ENCODE peak calls at places on chromosomes 6 and 20, in nine cellular contexts. J, T, K, S, Y, A, L, Q and F are unnamed samples.

GRCh38 chr20:25139061-25139705 is 56.3 kb upstream of the ENTPD6 start:
- DNase-seq in J (no peak), T (peak), K (no peak), S (no peak), Y (no peak), A (no peak), L (no peak), Q (no peak), F (no peak)

GRCh38 chr20:49279677-49280462 is 2.0 kb upstream of the ZNFX1 start:
- DNase-seq in J (no peak), T (no peak), K (no peak), S (no peak), Y (no peak), A (no peak), L (no peak), Q (no peak), F (no peak)

GRCh38 chr6:29976588-29977424 is 34.5 kb downstream of the HLA-A start:
- DNase-seq in J (no peak), T (peak), K (peak), S (peak), Y (peak), A (peak), L (peak), Q (peak), F (peak)

GRCh38 chr20:32535953-32536823 is 48.9 kb downstream of the NOL4L start:
- DNase-seq in J (peak), T (peak), K (peak), S (no peak), Y (peak), A (peak), L (no peak), Q (no peak), F (peak)

GRCh38 chr6:166957087-166957804 is 896 bp upstream of the RNASET2 start:
- DNase-seq in J (peak), T (no peak), K (peak), S (no peak), Y (peak), A (peak), L (peak), Q (no peak), F (peak)

GRCh38 chr20:62938105-62938888 is at the start of gene GID8:
- DNase-seq in J (no peak), T (no peak), K (peak), S (no peak), Y (peak), A (peak), L (no peak), Q (no peak), F (peak)

GRCh38 chr20:4787069-4787468 is 65.4 kb downstream of the PRND start:
- DNase-seq in J (no peak), T (no peak), K (no peak), S (no peak), Y (no peak), A (no peak), L (no peak), Q (no peak), F (no peak)

GRCh38 chr6:106808758-106809157 is 165.8 kb downstream of the CD24 start:
- DNase-seq in J (no peak), T (no peak), K (no peak), S (no peak), Y (no peak), A (no peak), L (no peak), Q (no peak), F (no peak)

GRCh38 chr6:33577106-33577535 is 3.0 kb downstream of the BAK1 start:
- DNase-seq in J (no peak), T (no peak), K (peak), S (no peak), Y (no peak), A (peak), L (no peak), Q (no peak), F (peak)

GRCh38 chr20:18039063-18039462 is 18.7 kb downstream of the OVOL2 start:
- DNase-seq in J (no peak), T (no peak), K (no peak), S (no peak), Y (no peak), A (no peak), L (no peak), Q (no peak), F (no peak)

GRCh38 chr6:38262609-38263008 is 377.1 kb downstream of the BTBD9 start:
- DNase-seq in J (no peak), T (no peak), K (no peak), S (no peak), Y (no peak), A (no peak), L (no peak), Q (no peak), F (no peak)

GRCh38 chr6:27296106-27296783 is 15.8 kb downstream of the POM121L2 start:
- DNase-seq in J (no peak), T (peak), K (no peak), S (no peak), Y (no peak), A (no peak), L (no peak), Q (no peak), F (no peak)

GRCh38 chr6:4402477-4402976 is 267.2 kb upstream of the ECI2 start:
- DNase-seq in J (no peak), T (no peak), K (no peak), S (no peak), Y (no peak), A (no peak), L (no peak), Q (no peak), F (peak)

GRCh38 chr6:4313044-4313686 is 177.8 kb upstream of the ECI2 start:
- DNase-seq in J (no peak), T (peak), K (no peak), S (no peak), Y (no peak), A (peak), L (no peak), Q (no peak), F (peak)

GRCh38 chr6:53466257-53466656 is 78.6 kb downstream of the GCLC start:
- DNase-seq in J (no peak), T (no peak), K (no peak), S (no peak), Y (no peak), A (no peak), L (no peak), Q (no peak), F (no peak)

GRCh38 chr6:3518356-3518841 is 61.5 kb upstream of the SLC22A23 start:
- DNase-seq in J (no peak), T (peak), K (no peak), S (no peak), Y (no peak), A (peak), L (no peak), Q (peak), F (no peak)

GRCh38 chr6:98516869-98517268 is 317.5 kb upstream of the POU3F2 start:
- DNase-seq in J (no peak), T (no peak), K (no peak), S (no peak), Y (no peak), A (no peak), L (no peak), Q (no peak), F (no peak)

GRCh38 chr20:20737158-20737557 is 24.7 kb upstream of the RALGAPA2 start:
- DNase-seq in J (no peak), T (no peak), K (no peak), S (no peak), Y (no peak), A (no peak), L (no peak), Q (no peak), F (no peak)

GRCh38 chr6:87907521-87907920 is 140.1 kb upstream of the SPACA1 start:
- DNase-seq in J (no peak), T (no peak), K (no peak), S (peak), Y (no peak), A (no peak), L (no peak), Q (no peak), F (no peak)

GRCh38 chr6:1240766-1241165 is 71.1 kb upstream of the FOXQ1 start:
- DNase-seq in J (no peak), T (no peak), K (no peak), S (no peak), Y (no peak), A (no peak), L (no peak), Q (no peak), F (no peak)

GRCh38 chr6:37994238-37994637 is 174.7 kb downstream of the ZFAND3 start:
- DNase-seq in J (no peak), T (no peak), K (no peak), S (no peak), Y (no peak), A (no peak), L (no peak), Q (no peak), F (no peak)

GRCh38 chr20:57498425-57499400 is 26.2 kb downstream of the CTCFL start:
- DNase-seq in J (no peak), T (peak), K (no peak), S (no peak), Y (no peak), A (no peak), L (no peak), Q (no peak), F (no peak)

GRCh38 chr6:142612956-142613355 is 311.1 kb downstream of the ADGRG6 start:
- DNase-seq in J (no peak), T (no peak), K (no peak), S (no peak), Y (no peak), A (no peak), L (no peak), Q (no peak), F (no peak)

GRCh38 chr20:61430228-61430624 is 178.2 kb downstream of the CDH4 start:
- DNase-seq in J (no peak), T (no peak), K (no peak), S (no peak), Y (no peak), A (no peak), L (no peak), Q (no peak), F (no peak)

GRCh38 chr6:169263836-169264608 is 10.4 kb upstream of the THBS2 start:
- DNase-seq in J (no peak), T (no peak), K (peak), S (no peak), Y (no peak), A (peak), L (no peak), Q (no peak), F (peak)

GRCh38 chr6:9233686-9234085 is 798.3 kb upstream of the SLC35B3 start:
- DNase-seq in J (no peak), T (no peak), K (no peak), S (no peak), Y (no peak), A (no peak), L (no peak), Q (no peak), F (no peak)

GRCh38 chr20:61516398-61517208 is 264.5 kb downstream of the CDH4 start:
- DNase-seq in J (no peak), T (no peak), K (peak), S (no peak), Y (no peak), A (no peak), L (no peak), Q (no peak), F (no peak)

GRCh38 chr6:164749126-164749758 is 560.2 kb downstream of the C6orf118 start:
- DNase-seq in J (no peak), T (no peak), K (no peak), S (no peak), Y (no peak), A (no peak), L (no peak), Q (no peak), F (peak)

GRCh38 chr6:1602356-1602713 is 7.4 kb upstream of the FOXC1 start:
- DNase-seq in J (no peak), T (no peak), K (no peak), S (no peak), Y (no peak), A (no peak), L (no peak), Q (no peak), F (no peak)

GRCh38 chr6:155388546-155388945 is 67.1 kb downstream of the NOX3 start:
- DNase-seq in J (no peak), T (no peak), K (no peak), S (no peak), Y (no peak), A (no peak), L (no peak), Q (no peak), F (no peak)

GRCh38 chr6:88870728-88871330 is 92.6 kb downstream of the RNGTT start:
- DNase-seq in J (no peak), T (peak), K (no peak), S (peak), Y (peak), A (peak), L (no peak), Q (no peak), F (no peak)

GRCh38 chr20:57414867-57415592 is 23.8 kb downstream of the RBM38 start:
- DNase-seq in J (no peak), T (no peak), K (peak), S (no peak), Y (no peak), A (no peak), L (no peak), Q (no peak), F (no peak)

GRCh38 chr20:1555952-1556351 is 1.6 kb downstream of the SIRPD start:
- DNase-seq in J (no peak), T (no peak), K (no peak), S (no peak), Y (no peak), A (no peak), L (no peak), Q (no peak), F (no peak)

GRCh38 chr20:35828434-35828833 is 56.6 kb downstream of the PHF20 start:
- DNase-seq in J (no peak), T (no peak), K (no peak), S (no peak), Y (no peak), A (peak), L (no peak), Q (no peak), F (peak)

GRCh38 chr20:57777911-57778310 is 68.1 kb upstream of the PMEPA1 start:
- DNase-seq in J (no peak), T (no peak), K (no peak), S (no peak), Y (no peak), A (no peak), L (no peak), Q (no peak), F (no peak)

GRCh38 chr20:22962567-22963439 is 72.3 kb upstream of the SSTR4 start:
- DNase-seq in J (no peak), T (no peak), K (no peak), S (no peak), Y (no peak), A (no peak), L (no peak), Q (no peak), F (no peak)

DNA sequence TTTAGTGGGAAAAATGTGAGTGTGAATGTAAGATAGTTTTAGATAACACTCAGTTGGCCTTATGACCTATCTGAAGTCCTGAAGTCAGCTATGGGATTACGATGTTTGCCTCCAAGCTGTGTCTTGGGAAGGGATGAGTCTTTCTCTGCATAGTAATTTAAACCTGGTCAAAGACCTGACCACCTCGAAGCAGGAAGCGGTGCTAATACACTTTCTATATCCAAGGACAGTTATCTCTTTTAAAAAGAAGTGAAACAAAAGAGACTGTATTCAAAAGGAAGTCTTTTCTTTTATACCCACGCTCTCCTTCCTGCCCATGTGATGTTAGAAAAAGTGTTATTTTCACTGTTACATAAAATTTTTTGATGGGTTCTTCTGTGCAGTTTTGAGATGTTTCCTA is 94.9 kb downstream of the JARID2 start:
- DNase-seq in J (no peak), T (no peak), K (no peak), S (no peak), Y (no peak), A (no peak), L (no peak), Q (no peak), F (no peak)
- H3K27ac ChIP-seq in J (no peak), T (no peak), K (peak), S (peak), Y (no peak), A (no peak), L (no peak), Q (no peak), F (peak)

DNA sequence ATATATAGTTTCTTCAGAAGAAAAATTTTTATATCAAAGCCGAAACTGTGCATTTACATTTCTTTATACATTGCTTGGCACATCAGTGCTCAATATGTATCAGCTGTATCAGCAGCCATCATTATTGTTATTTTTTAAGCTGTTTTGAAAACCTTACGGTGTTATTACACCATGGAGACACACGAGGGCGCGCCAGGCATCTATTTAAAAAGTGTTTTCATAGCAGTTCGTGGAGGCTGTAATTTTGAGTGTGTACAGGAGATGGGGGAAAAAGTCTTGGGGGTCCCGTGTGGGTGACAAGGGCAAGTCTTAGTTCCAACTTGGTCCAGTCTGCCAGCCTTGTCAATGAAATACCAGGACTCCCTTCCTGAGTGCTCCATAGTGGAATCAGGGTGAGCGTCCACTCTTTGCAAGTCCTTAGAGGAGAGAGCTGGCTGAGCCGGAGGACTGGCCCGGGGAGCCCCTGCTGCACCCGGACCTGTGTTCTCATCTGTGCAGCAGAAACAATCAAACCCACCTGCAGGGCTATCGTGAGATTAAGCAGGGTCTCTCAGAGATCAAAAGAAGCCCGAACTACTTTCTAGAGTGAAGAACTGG is 43.3 kb downstream of the SLC2A10 start:
- DNase-seq in J (no peak), T (no peak), K (no peak), S (no peak), Y (peak), A (peak), L (peak), Q (peak), F (no peak)
- H3K4me3 ChIP-seq in J (no peak), T (no peak), K (no peak), S (no peak), Y (no peak), A (no peak), L (no peak), Q (no peak), F (peak)

DNA sequence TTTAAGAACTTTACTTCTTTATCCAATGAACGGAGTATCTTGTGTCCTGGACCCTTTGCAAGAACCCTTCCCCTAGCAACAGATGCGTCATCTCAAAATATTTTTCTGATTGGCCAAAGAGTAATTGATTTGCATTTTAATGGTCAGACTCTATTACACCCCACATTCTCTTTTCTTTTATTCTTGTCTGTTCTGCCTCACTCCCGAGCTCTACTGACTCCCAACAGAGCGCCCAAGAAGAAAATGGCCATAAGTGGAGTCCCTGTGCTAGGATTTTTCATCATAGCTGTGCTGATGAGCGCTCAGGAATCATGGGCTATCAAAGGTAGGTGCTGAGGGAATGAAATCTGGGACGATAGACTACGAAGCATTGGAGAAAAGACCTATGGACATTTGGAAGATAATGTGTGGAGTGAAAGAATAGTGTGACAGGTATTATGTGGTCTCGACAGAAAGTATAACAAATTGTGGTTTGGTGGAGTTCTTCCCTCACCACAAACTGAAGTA is at the start of gene HLA-DRA:
- DNase-seq in J (no peak), T (peak), K (no peak), S (peak), Y (no peak), A (no peak), L (no peak), Q (no peak), F (peak)
- TF ChIP-seq POLR2A in J (no peak), T (no peak), K (peak), S (peak), Y (no peak), A (peak), L (peak), Q (no peak), F (peak)

DNA sequence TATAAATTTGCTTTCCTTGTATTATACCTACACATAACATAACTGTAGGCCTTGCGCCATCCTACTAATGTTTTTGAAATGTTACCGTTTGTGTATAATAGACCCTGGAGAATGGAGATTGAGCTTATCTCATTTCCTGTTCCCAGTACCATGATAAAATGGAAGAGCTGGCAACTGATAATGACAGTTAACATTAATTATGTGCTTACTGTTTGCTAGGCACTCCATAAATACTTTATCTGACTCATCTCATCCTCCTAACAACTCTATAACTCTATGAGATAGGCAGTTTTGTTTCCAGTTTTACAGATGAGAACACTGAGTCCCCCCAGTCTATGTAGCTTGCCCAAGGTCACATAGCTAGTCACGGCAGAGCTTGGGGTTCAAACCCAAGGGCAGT is 396.7 kb downstream of the SYNE1 start:
- DNase-seq in J (no peak), T (no peak), K (no peak), S (no peak), Y (no peak), A (no peak), L (no peak), Q (no peak), F (no peak)
- H3K27ac ChIP-seq in J (no peak), T (no peak), K (no peak), S (no peak), Y (peak), A (no peak), L (no peak), Q (no peak), F (no peak)

DNA sequence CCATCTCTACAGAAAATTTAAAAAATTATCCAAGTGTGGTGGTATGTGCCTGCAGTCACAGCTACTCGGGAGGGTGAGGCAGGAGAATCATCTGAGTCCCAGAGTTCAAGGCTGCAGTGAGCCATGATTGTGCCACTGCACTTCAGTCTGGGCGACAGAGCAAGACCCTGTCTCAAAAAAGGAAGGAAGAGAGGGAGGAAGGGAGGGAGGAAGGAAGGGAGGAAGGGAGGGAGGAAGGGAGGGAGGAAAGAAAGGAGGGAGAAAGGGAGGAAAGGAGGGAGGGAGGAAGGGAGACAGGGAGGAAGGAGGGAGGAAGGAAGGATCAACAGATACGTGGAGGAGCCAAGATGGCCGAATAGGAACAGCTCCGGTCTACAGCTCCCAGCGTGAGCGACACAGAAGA is 90.1 kb downstream of the ZNF217 start:
- DNase-seq in J (no peak), T (no peak), K (no peak), S (no peak), Y (no peak), A (no peak), L (no peak), Q (no peak), F (no peak)
- H3K4me3 ChIP-seq in J (peak), T (peak), K (no peak), S (no peak), Y (no peak), A (no peak), L (no peak), Q (no peak), F (no peak)